ENCODE peak calls at places on chromosomes 1 and 21, in nine cellular contexts. U is NCI-H1436 treated with DMSO at 0.1 percent for 48 hours; A is activated T-helper 2 cell treated with anti-CD3 and anti-CD28 coated beads, Interferon-gamma antibody, Interleukin-2, Interleukin-4, amounts not matched to agents 10 μg/mL and 5 μg/mL and 100 μg/mL, durations not matched to agents 14 hours and 24 hours and 36 hours; Q is effector CD4-positive, alpha-beta T cell; E is LHCN-M2; H is HEK293T; G is CD8-positive, alpha-beta T cell; D is NCI-H748 treated with DMSO at 0.1 percent for 48 hours; S is germinal center. Y is an unnamed sample.
A peak's percentile ranks its signal among the peaks of the same experiment; 100 is the strongest.

GRCh38 chr1:27581823-27582243 is 22.1 kb downstream of the AHDC1 start:
- DNase-seq in H (no peak), G (no peak), U (no peak), A (no peak), S (no peak), Q (no peak), D (no peak), E (no peak), Y (no peak)

GRCh38 chr21:33670076-33670475 is 27.8 kb downstream of the ITSN1 start:
- DNase-seq in A (no peak), G (no peak), D (no peak), H (no peak), Q (no peak), E (no peak), S (no peak), U (no peak), Y (no peak)

GRCh38 chr1:149995927-149996326 is 14.6 kb downstream of the OTUD7B start:
- DNase-seq in E (peak; percentile 60), G (no peak), S (no peak), A (no peak), H (no peak), U (no peak), Q (no peak), D (no peak), Y (no peak)

GRCh38 chr1:201360486-201360885 is 17.0 kb downstream of the TNNT2 start:
- DNase-seq in S (no peak), D (no peak), Q (no peak), G (no peak), H (no peak), A (no peak), E (no peak), U (no peak), Y (no peak)

GRCh38 chr1:84686203-84686602 is 4.1 kb downstream of the SSX2IP start:
- DNase-seq in U (no peak), A (no peak), Q (no peak), G (no peak), D (no peak), S (no peak), H (no peak), E (no peak), Y (no peak)

GRCh38 chr1:153525088-153525713 is 10.6 kb downstream of the S100A6 start:
- DNase-seq in D (no peak), S (no peak), E (no peak), G (no peak), U (no peak), A (no peak), H (no peak), Q (no peak), Y (no peak)

GRCh38 chr1:67791261-67791660 is 42.0 kb downstream of the GNG12 start:
- DNase-seq in D (no peak), A (no peak), U (no peak), G (no peak), Q (no peak), H (no peak), E (no peak), S (no peak), Y (no peak)

GRCh38 chr1:228090613-228091081 is 8.1 kb downstream of the ARF1 start:
- DNase-seq in H (no peak), A (no peak), Q (peak; percentile 1), D (no peak), U (no peak), E (peak; percentile 77), G (no peak), S (no peak), Y (no peak)

GRCh38 chr1:3380465-3380864 is 74.0 kb upstream of the ARHGEF16 start:
- DNase-seq in U (no peak), E (no peak), Q (no peak), A (no peak), G (no peak), D (no peak), H (no peak), S (no peak), Y (no peak)

GRCh38 chr1:3735683-3736070 is 16.6 kb upstream of the CCDC27 start:
- DNase-seq in E (no peak), G (no peak), H (no peak), U (no peak), Q (no peak), D (no peak), A (no peak), S (no peak), Y (no peak)

GRCh38 chr1:111988743-111989453 is 570 bp downstream of the KCND3 start:
- DNase-seq in U (no peak), G (no peak), D (peak; percentile 66), A (no peak), Q (no peak), S (no peak), E (no peak), H (no peak), Y (no peak)